ENCODE peak calls at places on chromosomes 3 and 15, in ten cellular contexts. W, J, D, S, C, F, A, G, Q and T are unnamed samples.

GRCh38 chr3:27880969-27881892 is 159.1 kb upstream of the EOMES start:
- DNase-seq in C (no peak), G (no peak), S (no peak), J (no peak), D (no peak), W (no peak), Q (no peak), F (no peak), A (no peak), T (no peak)

GRCh38 chr3:81838455-81838854 is 77.0 kb upstream of the GBE1 start:
- DNase-seq in F (no peak), A (no peak), S (no peak), W (no peak), C (no peak), Q (no peak), D (no peak), J (no peak), G (no peak), T (no peak)

GRCh38 chr3:27253831-27254230 is 115.4 kb downstream of the NEK10 start:
- DNase-seq in S (peak), C (no peak), W (peak), D (peak), A (peak), J (no peak), F (no peak), G (peak), Q (peak), T (no peak)

GRCh38 chr3:46489875-46490274 is 7.9 kb upstream of the RTP3 start:
- DNase-seq in D (no peak), G (no peak), C (no peak), W (no peak), F (no peak), S (peak), J (peak), A (peak), Q (no peak), T (no peak)

GRCh38 chr3:172043766-172044165 is 4.4 kb downstream of the FNDC3B start:
- DNase-seq in Q (no peak), G (no peak), F (no peak), J (no peak), S (no peak), D (no peak), A (no peak), C (no peak), W (no peak), T (no peak)

GRCh38 chr15:93037341-93038063 is 51.5 kb downstream of the RGMA start:
- DNase-seq in A (peak), D (peak), F (peak), G (peak), C (peak), S (peak), J (peak), Q (peak), W (peak), T (peak)

GRCh38 chr3:72953325-72953956 is 43.2 kb upstream of the PPP4R2 start:
- DNase-seq in D (no peak), F (no peak), J (no peak), A (no peak), W (peak), C (no peak), G (no peak), S (peak), Q (no peak), T (no peak)

GRCh38 chr3:132347811-132348210 is 30.6 kb downstream of the ACP3 start:
- DNase-seq in S (no peak), G (no peak), J (no peak), F (no peak), C (no peak), D (no peak), A (no peak), Q (no peak), W (no peak), T (no peak)

GRCh38 chr3:41148446-41148845 is 50.9 kb upstream of the CTNNB1 start:
- DNase-seq in Q (no peak), J (no peak), C (no peak), G (no peak), F (no peak), W (no peak), D (no peak), A (peak), S (no peak), T (no peak)

GRCh38 chr3:131386429-131386926 is 4.9 kb downstream of the NUDT16 start:
- DNase-seq in C (peak), F (peak), S (peak), A (peak), G (no peak), Q (peak), J (peak), D (peak), W (no peak), T (no peak)

GRCh38 chr15:27046891-27047290 is 75.9 kb downstream of the GABRG3 start:
- DNase-seq in C (no peak), F (no peak), W (no peak), J (no peak), S (peak), D (no peak), A (no peak), Q (no peak), G (no peak), T (no peak)

GRCh38 chr3:144178607-144179006 is 207.0 kb downstream of the DIPK2A start:
- DNase-seq in J (no peak), F (no peak), A (no peak), G (no peak), D (no peak), Q (no peak), C (no peak), S (no peak), W (peak), T (no peak)

GRCh38 chr3:112409061-112409460 is 76.1 kb downstream of the CD200 start:
- DNase-seq in Q (no peak), A (no peak), C (no peak), F (no peak), D (no peak), W (no peak), S (no peak), J (no peak), G (no peak), T (no peak)

GRCh38 chr3:177427096-177427495 is 229.8 kb upstream of the TBL1XR1 start:
- DNase-seq in D (no peak), J (no peak), W (no peak), F (no peak), A (no peak), S (no peak), Q (no peak), C (no peak), G (no peak), T (no peak)

GRCh38 chr3:140170612-140171011 is 235.6 kb downstream of the CLSTN2 start:
- DNase-seq in D (no peak), G (no peak), J (no peak), A (no peak), W (no peak), S (no peak), Q (no peak), F (no peak), C (no peak), T (no peak)

GRCh38 chr3:176690470-176690869 is 506.8 kb downstream of the TBL1XR1 start:
- DNase-seq in D (no peak), A (no peak), F (no peak), Q (no peak), G (no peak), J (no peak), S (no peak), W (no peak), C (no peak), T (no peak)

GRCh38 chr3:21273256-21273999 is 477.6 kb downstream of the ZNF385D start:
- DNase-seq in J (no peak), Q (no peak), W (peak), G (peak), C (no peak), D (no peak), A (peak), F (no peak), S (peak), T (no peak)

GRCh38 chr3:135762188-135762853 is 203.2 kb upstream of the PPP2R3A start:
- DNase-seq in S (no peak), W (no peak), F (no peak), G (no peak), J (no peak), C (no peak), Q (no peak), D (no peak), A (no peak), T (no peak)

GRCh38 chr3:25713316-25713967 is 48.7 kb upstream of the TOP2B start:
- DNase-seq in C (no peak), J (no peak), F (no peak), Q (no peak), W (peak), D (no peak), A (no peak), G (no peak), S (no peak), T (no peak)

GRCh38 chr3:19029837-19030835 is 118.2 kb upstream of the KCNH8 start:
- DNase-seq in F (no peak), W (peak), C (no peak), J (no peak), Q (no peak), A (no peak), G (no peak), S (no peak), D (no peak), T (no peak)

GRCh38 chr3:134354612-134355275 is 19.5 kb downstream of the AMOTL2 start:
- DNase-seq in Q (peak), F (no peak), J (no peak), S (no peak), D (peak), G (no peak), C (no peak), W (no peak), A (no peak), T (no peak)

GRCh38 chr3:27728195-27729087 is 6.3 kb upstream of the EOMES start:
- DNase-seq in Q (no peak), G (no peak), D (no peak), F (no peak), J (no peak), C (no peak), S (no peak), W (no peak), A (no peak), T (no peak)

GRCh38 chr15:51652084-51652668 is 29.1 kb upstream of the SCG3 start:
- DNase-seq in G (no peak), Q (no peak), C (no peak), S (no peak), A (no peak), J (no peak), D (no peak), F (no peak), W (no peak), T (no peak)

GRCh38 chr15:80180986-80181385 is 28.2 kb downstream of the FAH start:
- DNase-seq in F (no peak), D (no peak), G (no peak), C (no peak), Q (no peak), W (no peak), A (no peak), S (no peak), J (no peak), T (no peak)

GRCh38 chr3:16448691-16449090 is 64.8 kb downstream of the RFTN1 start:
- DNase-seq in Q (peak), A (peak), W (peak), C (no peak), D (peak), G (peak), J (peak), F (peak), S (peak), T (peak)

GRCh38 chr3:189324538-189325138 is 152.9 kb downstream of the TPRG1 start:
- DNase-seq in W (peak), A (peak), J (no peak), F (no peak), D (peak), S (peak), Q (peak), C (no peak), G (peak), T (peak)

GRCh38 chr3:149628957-149629670 is 28.7 kb downstream of the WWTR1 start:
- DNase-seq in W (no peak), S (peak), F (no peak), D (no peak), C (no peak), Q (no peak), G (no peak), J (no peak), A (peak), T (no peak)

GRCh38 chr3:102104093-102104492 is 254.8 kb downstream of the NFKBIZ start:
- DNase-seq in F (no peak), J (no peak), S (peak), C (no peak), A (no peak), W (no peak), G (no peak), Q (no peak), D (no peak), T (no peak)

GRCh38 chr3:139827833-139828232 is 107.2 kb upstream of the CLSTN2 start:
- DNase-seq in C (no peak), F (no peak), J (no peak), A (no peak), Q (no peak), D (no peak), G (no peak), W (no peak), S (no peak), T (no peak)

GRCh38 chr3:126508539-126508938 is 9.0 kb downstream of the UROC1 start:
- DNase-seq in C (no peak), W (peak), J (no peak), S (no peak), G (no peak), A (no peak), Q (no peak), F (no peak), D (no peak), T (no peak)

GRCh38 chr15:20357139-20358065 is 184.2 kb downstream of the GOLGA6L6 start:
- DNase-seq in F (peak), W (no peak), G (no peak), C (no peak), D (peak), J (no peak), A (no peak), S (no peak), Q (peak), T (peak)

GRCh38 chr15:94026458-94026967 is 204.8 kb upstream of the MCTP2 start:
- DNase-seq in C (no peak), G (peak), A (peak), J (no peak), Q (no peak), D (no peak), W (peak), F (no peak), S (peak), T (no peak)

GRCh38 chr3:88061749-88062148 is 2.7 kb downstream of the ZNF654 start:
- DNase-seq in G (no peak), C (no peak), S (peak), D (no peak), Q (no peak), F (no peak), J (no peak), A (no peak), W (peak), T (no peak)

GRCh38 chr15:40084657-40085056 is 24.0 kb downstream of the BMF start:
- DNase-seq in Q (no peak), C (no peak), W (peak), F (no peak), D (no peak), J (no peak), G (no peak), S (no peak), A (no peak), T (no peak)

GRCh38 chr15:73142802-73143762 is 90.8 kb downstream of the NEO1 start:
- DNase-seq in A (no peak), C (no peak), S (no peak), Q (no peak), J (no peak), G (no peak), D (no peak), W (no peak), F (no peak), T (no peak)

GRCh38 chr3:110789315-110789714 is 282.3 kb upstream of the NECTIN3 start:
- DNase-seq in D (no peak), S (peak), W (no peak), C (no peak), Q (no peak), G (no peak), J (no peak), F (no peak), A (peak), T (no peak)

GRCh38 chr3:116339441-116340028 is 105.8 kb downstream of the LSAMP start:
- DNase-seq in W (no peak), J (peak), A (peak), G (peak), D (no peak), S (peak), Q (no peak), C (no peak), F (no peak), T (no peak)

GRCh38 chr3:116342499-116342898 is 102.8 kb downstream of the LSAMP start:
- DNase-seq in F (no peak), D (no peak), A (no peak), G (no peak), J (no peak), Q (no peak), S (no peak), C (no peak), W (no peak), T (no peak)

GRCh38 chr3:116340680-116341216 is 104.5 kb downstream of the LSAMP start:
- DNase-seq in S (peak), Q (no peak), A (no peak), C (no peak), G (no peak), W (no peak), J (no peak), F (no peak), D (no peak), T (no peak)

GRCh38 chr3:116341381-116341780 is 103.9 kb downstream of the LSAMP start:
- DNase-seq in S (no peak), J (no peak), F (no peak), D (no peak), A (no peak), W (no peak), C (no peak), Q (no peak), G (no peak), T (no peak)

DNA sequence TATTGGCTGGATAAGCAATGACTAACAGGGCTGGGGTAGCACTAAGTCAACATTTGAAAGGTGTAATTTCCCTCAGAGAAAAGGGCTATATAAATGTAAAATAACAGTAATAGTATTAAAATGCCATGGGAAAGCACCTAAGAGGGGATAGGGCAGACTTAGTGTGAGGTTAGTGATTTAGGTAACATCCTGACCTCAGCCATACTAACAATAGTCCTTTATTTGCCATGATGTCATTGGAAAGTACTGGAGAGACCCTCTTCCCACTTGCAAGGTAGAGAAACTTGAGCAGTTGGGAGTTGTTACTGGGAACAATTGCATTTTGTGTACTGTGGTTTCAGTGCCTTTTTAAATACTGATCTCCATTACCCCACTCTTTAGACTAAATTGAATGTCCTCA is 103.4 kb downstream of the LSAMP start:
- DNase-seq in F (no peak), Q (no peak), S (no peak), J (no peak), D (no peak), A (no peak), W (no peak), G (no peak), C (no peak), T (no peak)
- H3K4me3 ChIP-seq in F (no peak), Q (no peak), S (no peak), J (no peak), D (no peak), A (no peak), W (no peak), G (no peak), C (no peak), T (no peak)

GRCh38 chr3:146161725-146162047 is 702 bp upstream of the PLOD2 start:
- DNase-seq in F (no peak), G (no peak), W (peak), A (peak), Q (peak), J (no peak), D (peak), C (no peak), S (peak), T (peak)
- H3K4me3 ChIP-seq in F (peak), G (peak), W (peak), A (peak), Q (peak), J (peak), D (peak), C (peak), S (peak), T (peak)

GRCh38 chr3:39148116-39149058 is 5.0 kb downstream of the CSRNP1 start:
- DNase-seq in S (peak), A (peak), D (no peak), J (peak), C (no peak), W (peak), Q (no peak), G (peak), F (no peak), T (no peak)

GRCh38 chr3:39146083-39146501 is 7.3 kb downstream of the CSRNP1 start:
- DNase-seq in W (no peak), C (no peak), S (no peak), J (no peak), F (peak), G (no peak), D (no peak), A (no peak), Q (peak), T (no peak)

GRCh38 chr3:39147374-39147709 is 6.0 kb downstream of the CSRNP1 start:
- DNase-seq in S (no peak), J (no peak), W (no peak), A (no peak), F (no peak), G (no peak), D (no peak), Q (no peak), C (no peak), T (no peak)

GRCh38 chr3:39147711-39148115 is 5.7 kb downstream of the CSRNP1 start:
- DNase-seq in S (peak), A (peak), F (no peak), Q (peak), G (peak), J (peak), D (peak), C (no peak), W (no peak), T (no peak)

GRCh38 chr3:39146611-39147373 is 6.6 kb downstream of the CSRNP1 start:
- DNase-seq in J (peak), D (peak), G (peak), A (peak), Q (peak), C (peak), S (peak), F (peak), W (peak), T (peak)
- H3K4me3 ChIP-seq in J (peak), D (peak), G (peak), A (no peak), Q (no peak), C (peak), S (no peak), F (peak), W (no peak), T (peak)

DNA sequence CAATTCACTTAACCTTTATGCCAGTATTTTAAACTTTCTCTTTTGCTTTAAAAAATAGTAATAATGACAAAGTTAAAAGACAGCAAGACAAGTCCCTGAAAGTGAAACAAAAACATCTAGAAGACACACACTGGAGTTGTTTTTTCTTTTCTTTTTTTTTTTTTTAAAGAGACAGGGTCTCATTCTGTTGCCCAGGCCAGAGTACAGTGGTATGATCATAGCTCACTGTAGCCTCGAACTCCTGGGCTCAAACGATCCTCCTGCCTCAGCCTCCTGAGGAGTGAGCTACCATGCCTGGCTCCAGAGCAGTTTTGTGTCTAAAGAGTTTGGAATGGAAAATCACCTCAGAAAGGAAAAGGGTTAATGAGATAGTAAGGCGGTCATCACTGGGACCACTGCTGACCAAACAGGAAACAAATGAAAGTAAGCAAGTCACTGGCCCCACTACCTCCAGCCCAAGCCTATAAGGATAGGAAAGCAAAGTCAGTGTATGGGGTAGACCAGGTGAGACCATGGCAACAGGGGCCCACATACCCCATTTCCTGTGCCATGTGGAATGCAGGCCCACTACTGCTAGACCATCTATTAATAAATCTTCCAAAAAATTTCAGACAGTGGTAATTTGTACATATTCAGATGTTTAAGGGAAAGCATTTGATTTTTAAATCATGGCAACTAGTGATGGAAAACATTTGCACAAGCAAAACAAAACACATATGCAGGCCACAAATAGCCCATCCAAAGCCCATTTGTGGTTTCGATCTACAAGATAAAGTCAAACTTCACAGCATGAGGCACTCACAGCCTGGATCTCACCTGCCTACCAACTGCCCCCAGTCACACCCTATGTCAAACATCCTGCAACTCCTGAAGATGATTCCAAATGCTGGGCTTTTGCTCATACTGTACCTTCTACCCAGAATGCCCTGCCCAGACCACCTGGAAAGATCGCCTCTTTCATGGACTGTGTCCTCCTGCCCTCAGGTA is 62.6 kb downstream of the OSBPL10 start:
- DNase-seq in F (no peak), W (no peak), D (no peak), A (peak), C (no peak), J (no peak), G (no peak), Q (no peak), S (peak), T (no peak)
- H3K4me3 ChIP-seq in F (peak), W (no peak), D (peak), A (no peak), C (peak), J (no peak), G (no peak), Q (no peak), S (no peak), T (peak)